ENCODE peak calls at places on chromosome 15, in four cellular contexts. F is MM.1S; Q is CD4-positive, CD25-positive, alpha-beta regulatory T cell; U is effector memory CD4-positive, alpha-beta T cell. A is an unnamed sample.

GRCh38 chr15:80957556-80957955 is 32.1 kb downstream of the MESD start:
- DNase-seq in U (no peak), F (no peak), Q (no peak), A (no peak)

GRCh38 chr15:71547066-71547465 is 263.3 kb upstream of the NR2E3 start:
- DNase-seq in U (no peak), F (no peak), Q (no peak), A (no peak)

GRCh38 chr15:73284073-73284472 is 84.7 kb downstream of the HCN4 start:
- DNase-seq in U (no peak), Q (no peak), F (no peak), A (peak)

GRCh38 chr15:89912145-89912673 is 543 bp downstream of the ARPIN start:
- DNase-seq in U (no peak), F (no peak), Q (no peak), A (peak)

GRCh38 chr15:90870354-90871096 is 2.1 kb downstream of the FURIN start:
- DNase-seq in Q (peak), F (no peak), U (no peak), A (peak)

GRCh38 chr15:33700695-33701303 is 267.5 kb upstream of the CHRM5 start:
- DNase-seq in F (peak), Q (peak), U (peak), A (peak)

GRCh38 chr15:36808401-36809160 is 229.2 kb downstream of the CDIN1 start:
- DNase-seq in U (no peak), F (no peak), Q (no peak), A (no peak)

GRCh38 chr15:82294061-82294690 is 31.6 kb downstream of the SAXO2 start:
- DNase-seq in Q (no peak), U (no peak), F (no peak), A (no peak)

GRCh38 chr15:90883971-90884718 is at the start of gene FES:
- DNase-seq in F (no peak), U (no peak), Q (no peak), A (peak)

GRCh38 chr15:43215961-43216360 is 4.9 kb downstream of the EPB42 start:
- DNase-seq in U (no peak), F (no peak), Q (no peak), A (no peak)

GRCh38 chr15:75646944-75647364 is 758 bp upstream of the SNX33 start:
- DNase-seq in U (no peak), Q (no peak), F (no peak), A (no peak)

GRCh38 chr15:72236381-72237285 is 5.6 kb upstream of the PKM start:
- DNase-seq in U (no peak), F (no peak), Q (no peak), A (no peak)

GRCh38 chr15:53328341-53328740 is 431.1 kb downstream of the WDR72 start:
- DNase-seq in F (no peak), Q (no peak), U (no peak), A (no peak)

GRCh38 chr15:78540955-78541743 is 905 bp downstream of the PSMA4 start:
- DNase-seq in F (no peak), Q (peak), U (no peak), A (peak)

GRCh38 chr15:93180656-93181055 is 91.6 kb upstream of the RGMA start:
- DNase-seq in Q (no peak), U (no peak), F (no peak), A (no peak)

GRCh38 chr15:73586006-73586654 is 47.1 kb downstream of the NPTN start:
- DNase-seq in Q (no peak), U (no peak), F (no peak), A (no peak)

GRCh38 chr15:61660579-61660978 is 399.7 kb downstream of the VPS13C start:
- DNase-seq in F (no peak), U (no peak), Q (no peak), A (peak)

GRCh38 chr15:89401636-89402252 is 67.1 kb upstream of the POLG start:
- DNase-seq in U (no peak), Q (no peak), F (peak), A (peak)

GRCh38 chr15:42549782-42550392 is 1.2 kb downstream of the HAUS2 start:
- DNase-seq in U (no peak), Q (no peak), F (no peak), A (no peak)

GRCh38 chr15:101156061-101156460 is 95.8 kb downstream of the CHSY1 start:
- DNase-seq in Q (no peak), U (no peak), F (no peak), A (no peak)

GRCh38 chr15:35980719-35981118 is 434.8 kb upstream of the DPH6 start:
- DNase-seq in F (no peak), Q (no peak), U (no peak), A (peak)

GRCh38 chr15:74251187-74251811 is 15.2 kb downstream of the CCDC33 start:
- DNase-seq in U (no peak), F (no peak), Q (no peak), A (no peak)

GRCh38 chr15:38768970-38769369 is 204.4 kb upstream of the RASGRP1 start:
- DNase-seq in Q (no peak), F (no peak), U (no peak), A (peak)

GRCh38 chr15:63374686-63375520 is 6.7 kb downstream of the CA12 start:
- DNase-seq in F (no peak), Q (no peak), U (no peak), A (peak)

GRCh38 chr15:37793851-37794250 is 140.6 kb upstream of the TMCO5A start:
- DNase-seq in F (peak), Q (no peak), U (no peak), A (peak)